ENCODE peak calls at places on chromosome 19, in ten cellular contexts. S is OCI-LY7, Y is lower leg skin, F is cardiac muscle cell, M is GM12864, T is HFFc6, Q is heart right ventricle, G is Caco-2, U is Peyer's patch, E is GM12865. I is an unnamed sample.

GRCh38 chr19:18723871-18724377 is 40.4 kb downstream of the CRTC1 start:
- DNase-seq in S (no peak), Y (no peak), F (no peak), M (no peak), T (no peak), Q (no peak), G (no peak), U (no peak), E (no peak), I (no peak)

GRCh38 chr19:29533578-29534544 is 8.1 kb downstream of the VSTM2B start:
- DNase-seq in S (no peak), Y (peak; percentile 76), F (no peak), M (no peak), T (no peak), Q (no peak), G (peak; percentile 19), U (peak; percentile 27), E (no peak), I (no peak)

GRCh38 chr19:34254552-34255432 is at the start of gene GARRE1:
- DNase-seq in S (peak; percentile 58), Y (no peak), F (peak; percentile 70), M (no peak), T (no peak), Q (peak; percentile 36), G (peak; percentile 89), U (peak; percentile 54), E (peak; percentile 84), I (no peak)

GRCh38 chr19:50315773-50316448 is 13.3 kb downstream of the KCNC3 start:
- DNase-seq in S (no peak), Y (no peak), F (peak; percentile 67), M (no peak), T (peak; percentile 5), Q (no peak), G (peak; percentile 68), U (no peak), E (peak; percentile 58), I (no peak)

GRCh38 chr19:49004133-49004532 is 10.4 kb downstream of the RUVBL2 start:
- DNase-seq in S (no peak), Y (no peak), F (no peak), M (no peak), T (no peak), Q (no peak), G (no peak), U (no peak), E (no peak), I (no peak)

GRCh38 chr19:43774103-43774939 is 6.5 kb downstream of the KCNN4 start:
- DNase-seq in S (no peak), Y (no peak), F (peak; percentile 86), M (no peak), T (peak; percentile 61), Q (peak; percentile 59), G (no peak), U (no peak), E (no peak), I (no peak)

GRCh38 chr19:8310342-8311055 is 2.3 kb upstream of the CD320 start:
- DNase-seq in S (no peak), Y (peak; percentile 52), F (no peak), M (no peak), T (peak; percentile 0), Q (peak; percentile 2), G (peak; percentile 22), U (peak; percentile 28), E (no peak), I (no peak)

GRCh38 chr19:6103217-6103644 is 7.1 kb downstream of the RFX2 start:
- DNase-seq in S (no peak), Y (peak; percentile 94), F (no peak), M (no peak), T (peak; percentile 95), Q (peak; percentile 78), G (no peak), U (no peak), E (no peak), I (peak; percentile 90)

GRCh38 chr19:31340059-31341025 is 8.9 kb downstream of the TSHZ3 start:
- DNase-seq in S (peak; percentile 57), Y (no peak), F (no peak), M (no peak), T (peak; percentile 47), Q (no peak), G (no peak), U (peak; percentile 43), E (no peak), I (peak; percentile 85)

GRCh38 chr19:34403784-34404108 is 453 bp upstream of the PDCD2L start:
- DNase-seq in S (no peak), Y (no peak), F (no peak), M (no peak), T (no peak), Q (no peak), G (no peak), U (no peak), E (no peak), I (no peak)

GRCh38 chr19:29524201-29524911 is 1.4 kb upstream of the VSTM2B start:
- DNase-seq in S (no peak), Y (no peak), F (no peak), M (no peak), T (no peak), Q (no peak), G (no peak), U (no peak), E (no peak), I (no peak)

GRCh38 chr19:14315433-14315832 is 65.8 kb upstream of the ADGRE5 start:
- DNase-seq in S (no peak), Y (no peak), F (no peak), M (no peak), T (no peak), Q (no peak), G (no peak), U (no peak), E (no peak), I (no peak)
- TF ChIP-seq CTCF in S (no peak), Y (no peak), F (peak; percentile 23), M (peak; percentile 1), T (peak; percentile 25), Q (no peak), G (no peak), U (no peak), E (no peak), I (no peak)

GRCh38 chr19:41439441-41440222 is at the start of gene DMAC2:
- DNase-seq in S (peak; percentile 100), Y (peak; percentile 99), F (peak; percentile 100), M (peak; percentile 98), T (peak; percentile 92), Q (peak; percentile 97), G (peak; percentile 98), U (peak; percentile 100), E (peak; percentile 98), I (peak; percentile 88)
- TF ChIP-seq CTCF in S (peak; percentile 87), Y (no peak), F (peak; percentile 50), M (peak; percentile 66), T (peak; percentile 63), Q (peak; percentile 46), G (peak; percentile 20), U (peak; percentile 19), E (peak; percentile 60), I (peak; percentile 46)

GRCh38 chr19:39832341-39833083 is 1.4 kb downstream of the DYRK1B start:
- DNase-seq in S (no peak), Y (no peak), F (no peak), M (no peak), T (no peak), Q (no peak), G (no peak), U (no peak), E (no peak), I (no peak)

GRCh38 chr19:39834287-39834841 is 402 bp upstream of the DYRK1B start:
- DNase-seq in S (no peak), Y (no peak), F (no peak), M (no peak), T (no peak), Q (no peak), G (no peak), U (no peak), E (no peak), I (no peak)

GRCh38 chr19:39833464-39834286 is at the start of gene DYRK1B:
- DNase-seq in S (peak; percentile 97), Y (peak; percentile 99), F (peak; percentile 99), M (peak; percentile 92), T (peak; percentile 93), Q (peak; percentile 99), G (peak; percentile 81), U (peak; percentile 99), E (peak; percentile 99), I (peak; percentile 95)

GRCh38 chr19:39831679-39832078 is 2.3 kb downstream of the DYRK1B start:
- DNase-seq in S (no peak), Y (no peak), F (no peak), M (no peak), T (no peak), Q (no peak), G (no peak), U (no peak), E (no peak), I (no peak)

DNA sequence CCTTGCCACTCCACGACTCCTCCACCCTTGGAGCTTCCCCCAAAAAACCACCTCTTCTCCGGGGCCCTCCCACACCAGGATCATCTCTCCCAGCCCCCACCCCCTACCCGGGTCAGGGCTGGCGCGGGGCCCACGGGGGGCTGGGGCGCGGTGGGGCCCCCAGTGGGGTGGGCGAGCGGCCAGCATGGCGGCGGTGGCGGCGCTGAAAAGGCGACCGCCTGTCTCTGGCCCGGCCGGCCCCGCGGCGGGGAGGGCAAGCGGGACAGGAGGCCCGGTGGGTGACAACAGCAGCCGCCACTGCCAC is 850 bp downstream of the DYRK1B start:
- DNase-seq in S (no peak), Y (no peak), F (no peak), M (no peak), T (no peak), Q (no peak), G (no peak), U (no peak), E (no peak), I (no peak)
- TF ChIP-seq CTCF in S (no peak), Y (no peak), F (no peak), M (no peak), T (no peak), Q (no peak), G (no peak), U (no peak), E (no peak), I (no peak)

GRCh38 chr19:47124937-47125668 is 5.5 kb upstream of the SAE1 start:
- DNase-seq in S (peak; percentile 74), Y (no peak), F (peak; percentile 84), M (no peak), T (peak; percentile 74), Q (no peak), G (peak; percentile 66), U (no peak), E (peak; percentile 71), I (no peak)

GRCh38 chr19:47125669-47125938 is 5.0 kb upstream of the SAE1 start:
- DNase-seq in S (no peak), Y (no peak), F (no peak), M (no peak), T (no peak), Q (no peak), G (no peak), U (no peak), E (no peak), I (no peak)

GRCh38 chr19:47120461-47120860 is 6.9 kb upstream of the ZC3H4 start:
- DNase-seq in S (no peak), Y (no peak), F (no peak), M (no peak), T (no peak), Q (no peak), G (no peak), U (no peak), E (no peak), I (no peak)

GRCh38 chr19:47123406-47123805 is 7.2 kb upstream of the SAE1 start:
- DNase-seq in S (no peak), Y (no peak), F (no peak), M (no peak), T (peak; percentile 25), Q (no peak), G (no peak), U (no peak), E (no peak), I (no peak)

GRCh38 chr19:47122359-47123335 is 8.0 kb upstream of the SAE1 start:
- DNase-seq in S (no peak), Y (no peak), F (peak; percentile 44), M (no peak), T (peak; percentile 73), Q (no peak), G (peak; percentile 57), U (no peak), E (no peak), I (no peak)
- TF ChIP-seq CTCF in S (no peak), Y (no peak), F (no peak), M (no peak), T (peak; percentile 28), Q (no peak), G (no peak), U (no peak), E (no peak), I (no peak)

I was measured in AG09319.